ENCODE peak calls at places on chromosome 20, in nine cellular contexts. H, P, T, Y, I, R, U, D and O are unnamed samples.
A peak's percentile ranks its signal among the peaks of the same experiment; 100 is the strongest.

GRCh38 chr20:41138527-41139226 is 1.3 kb downstream of the PLCG1 start:
- DNase-seq in P (no peak), Y (no peak), U (no peak), H (no peak), I (no peak), T (peak; percentile 18), R (no peak), D (peak; percentile 39), O (peak; percentile 54)

GRCh38 chr20:37282558-37282957 is 6.9 kb upstream of the MANBAL start:
- DNase-seq in D (peak; percentile 86), I (peak; percentile 65), H (no peak), R (peak; percentile 25), U (no peak), T (no peak), P (no peak), Y (no peak), O (no peak)

GRCh38 chr20:40713508-40713907 is 24.5 kb upstream of the MAFB start:
- DNase-seq in H (no peak), R (no peak), Y (no peak), U (no peak), I (no peak), T (no peak), D (no peak), P (no peak), O (no peak)

GRCh38 chr20:62666736-62667529 is 24.6 kb downstream of the SLCO4A1 start:
- DNase-seq in H (no peak), D (no peak), U (peak; percentile 96), R (no peak), T (no peak), Y (no peak), P (peak; percentile 65), I (peak; percentile 56), O (no peak)

GRCh38 chr20:3172933-3173581 is at the start of gene LZTS3:
- DNase-seq in D (peak; percentile 91), T (peak; percentile 87), U (peak; percentile 58), P (peak; percentile 65), H (no peak), Y (peak; percentile 82), R (peak; percentile 69), I (peak; percentile 84), O (peak; percentile 95)

GRCh38 chr20:46704714-46705377 is 4.6 kb upstream of the SLC2A10 start:
- DNase-seq in D (no peak), T (no peak), Y (no peak), R (no peak), I (no peak), H (no peak), P (no peak), U (no peak), O (no peak)

GRCh38 chr20:64010711-64011237 is 25.2 kb upstream of the C20orf204 start:
- DNase-seq in I (no peak), D (peak; percentile 44), P (no peak), H (no peak), T (no peak), U (no peak), R (no peak), Y (no peak), O (no peak)

GRCh38 chr20:41154436-41155176 is 17.3 kb downstream of the PLCG1 start:
- DNase-seq in H (no peak), D (no peak), U (no peak), I (no peak), R (no peak), Y (no peak), P (no peak), T (no peak), O (no peak)

GRCh38 chr20:50034567-50035170 is 51.9 kb downstream of the SNAI1 start:
- DNase-seq in P (no peak), U (no peak), I (no peak), Y (no peak), D (peak; percentile 65), H (peak; percentile 58), R (no peak), T (no peak), O (no peak)

GRCh38 chr20:34977365-34978091 is 21.9 kb downstream of the MYH7B start:
- DNase-seq in D (no peak), Y (no peak), H (no peak), U (peak; percentile 83), I (no peak), P (no peak), R (no peak), T (no peak), O (no peak)

GRCh38 chr20:38838326-38838725 is 32.8 kb downstream of the PPP1R16B start:
- DNase-seq in T (no peak), I (no peak), U (no peak), H (no peak), Y (no peak), R (peak; percentile 22), D (no peak), P (no peak), O (no peak)

GRCh38 chr20:60053125-60053812 is 95.0 kb downstream of the CDH26 start:
- DNase-seq in P (no peak), Y (no peak), T (no peak), H (no peak), U (no peak), D (no peak), R (no peak), I (no peak), O (peak; percentile 22)

GRCh38 chr20:52242237-52243230 is 51.0 kb upstream of the ZFP64 start:
- DNase-seq in P (no peak), I (no peak), Y (peak; percentile 37), H (no peak), R (peak; percentile 16), U (peak; percentile 69), D (peak; percentile 46), T (no peak), O (no peak)

GRCh38 chr20:51584737-51585136 is 42.2 kb upstream of the NFATC2 start:
- DNase-seq in U (no peak), I (no peak), D (no peak), T (no peak), Y (no peak), H (no peak), R (no peak), P (no peak), O (no peak)

GRCh38 chr20:37393196-37393862 is 47.4 kb downstream of the SRC start:
- DNase-seq in U (no peak), R (no peak), I (no peak), P (no peak), T (no peak), D (no peak), Y (no peak), H (no peak), O (no peak)

GRCh38 chr20:50980071-50980681 is 21.6 kb downstream of the MOCS3 start:
- DNase-seq in U (peak; percentile 66), T (no peak), D (peak; percentile 92), P (no peak), H (peak; percentile 91), I (no peak), Y (no peak), R (no peak), O (no peak)

GRCh38 chr20:36872857-36873256 is 3.1 kb upstream of the TLDC2 start:
- DNase-seq in P (no peak), U (no peak), I (no peak), H (no peak), R (no peak), D (no peak), T (no peak), Y (no peak), O (no peak)

GRCh38 chr20:25623225-25623735 is 534 bp downstream of the NANP start:
- DNase-seq in H (no peak), P (peak; percentile 48), T (no peak), U (peak; percentile 68), D (peak; percentile 70), I (peak; percentile 29), R (peak; percentile 37), Y (no peak), O (peak; percentile 58)

GRCh38 chr20:24620937-24621519 is 151.6 kb downstream of the SYNDIG1 start:
- DNase-seq in H (no peak), U (no peak), T (no peak), I (no peak), D (no peak), P (no peak), Y (no peak), R (no peak), O (no peak)

GRCh38 chr20:23551786-23552185 is 16.5 kb downstream of the CST9L start:
- DNase-seq in T (no peak), R (no peak), I (no peak), H (no peak), D (no peak), Y (no peak), P (no peak), U (no peak), O (no peak)

GRCh38 chr20:44800398-44801046 is 9.8 kb downstream of the RIMS4 start:
- DNase-seq in T (no peak), Y (no peak), H (no peak), U (no peak), I (no peak), R (peak; percentile 29), P (no peak), D (no peak), O (no peak)

GRCh38 chr20:57514273-57514751 is 10.6 kb downstream of the CTCFL start:
- DNase-seq in P (peak; percentile 65), T (peak; percentile 62), U (peak; percentile 77), Y (peak; percentile 21), I (peak; percentile 78), H (peak; percentile 10), R (peak; percentile 79), D (peak; percentile 87), O (peak; percentile 72)

GRCh38 chr20:6074145-6074561 is 20.3 kb upstream of the LRRN4 start:
- DNase-seq in R (peak; percentile 20), T (no peak), P (no peak), Y (no peak), U (peak; percentile 26), I (no peak), H (no peak), D (no peak), O (peak; percentile 48)

GRCh38 chr20:53176133-53176532 is 204.0 kb downstream of the TSHZ2 start:
- DNase-seq in P (no peak), Y (no peak), H (no peak), I (no peak), D (no peak), U (no peak), T (peak; percentile 24), R (no peak), O (no peak)

GRCh38 chr20:5182615-5183254 is 55.9 kb downstream of the CDS2 start:
- DNase-seq in D (no peak), P (no peak), Y (no peak), H (no peak), I (no peak), R (no peak), U (no peak), T (no peak), O (no peak)

GRCh38 chr20:3711418-3712043 is 869 bp downstream of the SIGLEC1 start:
- DNase-seq in D (no peak), H (no peak), R (no peak), I (no peak), P (no peak), T (no peak), U (no peak), Y (no peak), O (no peak)

GRCh38 chr20:50242863-50243609 is 52.4 kb downstream of the CEBPB start:
- DNase-seq in R (no peak), D (no peak), H (peak; percentile 74), Y (no peak), U (peak; percentile 97), T (no peak), I (no peak), P (no peak), O (no peak)

GRCh38 chr20:10618611-10619245 is 55.1 kb downstream of the JAG1 start:
- DNase-seq in Y (no peak), I (no peak), U (no peak), P (no peak), D (no peak), T (no peak), H (no peak), R (no peak), O (no peak)

GRCh38 chr20:48217191-48217590 is 431.9 kb upstream of the SULF2 start:
- DNase-seq in D (no peak), H (no peak), Y (no peak), U (no peak), I (peak; percentile 74), P (no peak), T (no peak), R (no peak), O (no peak)

GRCh38 chr20:62235777-62236157 is 2.6 kb upstream of the OSBPL2 start:
- DNase-seq in Y (no peak), H (no peak), R (no peak), P (no peak), T (no peak), D (no peak), U (no peak), I (no peak), O (no peak)

GRCh38 chr20:46992640-46993035 is 98.0 kb downstream of the EYA2 start:
- DNase-seq in H (no peak), T (no peak), D (no peak), R (no peak), I (no peak), Y (no peak), P (no peak), U (no peak), O (no peak)